ENCODE peak calls at places on chromosomes 5 and 9, in seven cellular contexts. J, P, S, C, Z, Q and H are unnamed samples.

GRCh38 chr9:13970426-13970825 is 343.5 kb downstream of the NFIB start:
- DNase-seq in Q (no peak), J (no peak), S (no peak), Z (no peak), C (no peak), P (no peak), H (no peak)

GRCh38 chr5:74141053-74141452 is 499.5 kb downstream of the ENC1 start:
- DNase-seq in P (no peak), Z (no peak), C (no peak), J (no peak), Q (no peak), S (no peak), H (no peak)

GRCh38 chr5:93018461-93018860 is 562.6 kb downstream of the NR2F1-AS1 start:
- DNase-seq in J (no peak), Z (no peak), S (no peak), C (no peak), Q (no peak), P (no peak), H (no peak)

GRCh38 chr5:17336054-17336453 is 118.6 kb downstream of the BASP1 start:
- DNase-seq in P (no peak), Z (no peak), J (no peak), S (no peak), Q (no peak), C (no peak), H (no peak)

GRCh38 chr9:137484551-137485315 is 25.6 kb upstream of the NSMF start:
- DNase-seq in P (no peak), J (no peak), Q (no peak), C (no peak), Z (no peak), S (no peak), H (no peak)

GRCh38 chr9:93268551-93269314 is 84.8 kb downstream of the WNK2 start:
- DNase-seq in J (peak; percentile 79), Z (no peak), Q (peak; percentile 59), C (peak; percentile 97), S (peak; percentile 35), P (no peak), H (no peak)

GRCh38 chr5:15609076-15609725 is 109.2 kb downstream of the FBXL7 start:
- DNase-seq in Z (no peak), J (no peak), Q (no peak), P (no peak), C (no peak), S (no peak), H (no peak)

GRCh38 chr9:92564982-92565381 is 29.2 kb upstream of the ECM2 start:
- DNase-seq in S (no peak), J (no peak), Z (no peak), Q (no peak), C (no peak), P (no peak), H (no peak)

GRCh38 chr5:166625210-166625865 is 1666.1 kb upstream of the WWC1 start:
- DNase-seq in Z (no peak), J (no peak), Q (no peak), P (no peak), S (no peak), C (no peak), H (no peak)

GRCh38 chr9:113398796-113399195 is 2.3 kb downstream of the ALAD start:
- DNase-seq in Q (no peak), S (no peak), J (no peak), C (no peak), P (no peak), Z (no peak), H (no peak)

GRCh38 chr9:137304383-137305059 is 2.5 kb upstream of the NRARP start:
- DNase-seq in P (peak; percentile 16), C (no peak), S (peak; percentile 8), Z (no peak), J (no peak), Q (peak; percentile 12), H (no peak)

GRCh38 chr9:96875460-96876142 is 21.3 kb upstream of the ZNF782 start:
- DNase-seq in S (peak; percentile 75), P (peak; percentile 36), Q (peak; percentile 77), J (peak; percentile 82), Z (peak; percentile 72), C (peak; percentile 92), H (peak; percentile 81)

GRCh38 chr9:34546834-34547827 is 24.3 kb upstream of the ENHO start:
- DNase-seq in Q (peak; percentile 59), P (peak; percentile 64), C (peak; percentile 54), S (peak; percentile 63), Z (peak; percentile 48), J (no peak), H (peak; percentile 71)

GRCh38 chr9:70506159-70506558 is 91.7 kb upstream of the KLF9 start:
- DNase-seq in Z (no peak), Q (no peak), P (no peak), S (no peak), C (no peak), J (no peak), H (no peak)

GRCh38 chr9:137664676-137665075 is 45.9 kb downstream of the EHMT1 start:
- DNase-seq in S (peak; percentile 78), Q (no peak), Z (no peak), C (peak; percentile 49), P (no peak), J (no peak), H (no peak)

GRCh38 chr9:121734465-121734864 is 83.0 kb downstream of the DAB2IP start:
- DNase-seq in Q (no peak), S (no peak), Z (no peak), C (no peak), J (no peak), P (no peak), H (no peak)

GRCh38 chr9:121735065-121735791 is 83.8 kb downstream of the DAB2IP start:
- DNase-seq in C (peak; percentile 72), J (peak; percentile 74), Q (no peak), P (no peak), S (no peak), Z (no peak), H (no peak)

GRCh38 chr9:121736147-121736721 is 84.8 kb downstream of the DAB2IP start:
- DNase-seq in C (no peak), Z (peak; percentile 84), J (no peak), Q (peak; percentile 45), S (peak; percentile 62), P (peak; percentile 85), H (peak; percentile 67)

GRCh38 chr9:121736964-121737462 is 85.6 kb downstream of the DAB2IP start:
- DNase-seq in C (no peak), P (peak; percentile 66), S (no peak), Q (no peak), J (peak; percentile 46), Z (peak; percentile 89), H (no peak)

DNA sequence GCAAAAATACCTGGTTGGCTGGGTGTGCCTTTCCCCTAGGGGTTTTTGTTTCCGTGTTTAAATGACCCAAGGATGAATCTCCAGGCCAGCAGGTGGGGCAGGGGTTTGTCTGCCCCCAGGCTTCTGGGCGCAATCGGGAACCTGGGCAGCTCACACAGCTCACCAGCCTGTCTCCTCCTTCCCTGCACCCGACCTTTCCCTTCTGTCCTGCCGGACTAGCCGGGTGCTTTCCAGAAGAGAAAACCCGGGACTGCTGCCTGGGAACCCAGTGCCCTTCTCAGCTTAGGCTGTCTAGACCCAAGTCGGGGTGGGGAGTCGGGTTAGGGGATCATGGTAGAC is 84.3 kb downstream of the DAB2IP start:
- DNase-seq in J (no peak), S (no peak), Q (no peak), Z (no peak), C (no peak), P (no peak), H (no peak)
- TF ChIP-seq CTCF in J (no peak), S (no peak), Q (no peak), Z (no peak), C (no peak), P (no peak), H (no peak)

DNA sequence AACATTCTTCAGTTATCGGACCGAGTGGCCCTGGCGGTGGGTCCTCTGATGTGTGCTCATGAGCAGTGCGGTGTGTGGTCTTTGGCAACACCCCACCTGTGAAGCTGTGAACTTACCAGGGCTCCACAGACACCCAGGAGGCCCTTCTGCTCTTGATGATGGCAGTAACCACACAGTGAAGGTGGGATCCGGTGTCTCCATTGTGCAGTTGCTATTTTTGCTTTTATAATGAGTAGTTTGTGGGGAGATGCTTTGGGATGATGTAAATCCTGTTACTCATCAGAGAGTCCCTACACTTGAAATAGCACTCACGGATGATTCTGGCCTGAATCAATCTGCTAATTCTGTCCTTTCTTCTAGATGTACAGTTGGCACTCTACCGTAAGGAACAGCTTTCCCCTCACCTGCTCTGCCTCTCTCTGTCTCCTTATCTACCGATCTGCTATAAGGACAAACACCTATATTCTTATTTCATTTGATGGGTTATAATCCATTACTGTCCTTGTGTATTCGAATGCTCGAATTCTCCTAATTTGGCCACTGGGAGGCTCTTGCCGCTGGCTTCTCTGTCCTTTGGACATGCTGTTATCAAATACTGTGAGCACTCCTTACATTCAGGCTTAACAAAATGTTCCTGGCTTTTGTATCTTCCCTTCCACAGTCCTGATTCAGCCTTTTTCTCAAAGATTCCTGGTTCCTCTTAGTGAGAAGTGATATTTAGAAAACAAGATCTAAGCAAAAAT is 20.2 kb downstream of the ATPSCKMT start:
- DNase-seq in S (no peak), Q (no peak), J (no peak), Z (no peak), C (no peak), P (no peak), H (no peak)
- TF ChIP-seq CTCF in S (no peak), Q (no peak), J (no peak), Z (no peak), C (peak; percentile 38), P (no peak), H (no peak)

DNA sequence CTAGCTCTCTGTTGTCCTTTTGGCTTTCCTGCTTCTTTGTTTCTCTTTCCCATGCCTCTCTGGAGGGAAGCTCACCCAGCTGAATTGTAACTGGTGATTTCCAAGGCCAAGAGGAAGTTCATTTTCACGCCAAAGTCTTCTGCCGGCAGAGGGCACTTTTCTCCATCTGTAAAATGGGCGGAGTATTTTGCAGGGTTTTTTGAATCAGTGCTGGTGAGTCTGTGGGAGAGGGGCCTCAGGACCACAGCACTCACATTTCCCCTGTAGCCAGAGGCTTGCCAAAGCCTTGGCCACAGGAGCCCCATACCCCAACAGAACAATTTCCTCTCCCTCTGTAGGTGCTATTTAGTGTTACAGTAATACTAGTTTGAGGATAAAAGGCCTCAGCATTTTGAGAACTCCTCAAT is 42.3 kb upstream of the MATR3 start:
- DNase-seq in J (peak; percentile 79), C (peak; percentile 67), P (no peak), Z (no peak), S (no peak), Q (no peak), H (no peak)
- TF ChIP-seq CTCF in J (peak; percentile 72), C (peak; percentile 87), P (no peak), Z (no peak), S (no peak), Q (no peak), H (no peak)

DNA sequence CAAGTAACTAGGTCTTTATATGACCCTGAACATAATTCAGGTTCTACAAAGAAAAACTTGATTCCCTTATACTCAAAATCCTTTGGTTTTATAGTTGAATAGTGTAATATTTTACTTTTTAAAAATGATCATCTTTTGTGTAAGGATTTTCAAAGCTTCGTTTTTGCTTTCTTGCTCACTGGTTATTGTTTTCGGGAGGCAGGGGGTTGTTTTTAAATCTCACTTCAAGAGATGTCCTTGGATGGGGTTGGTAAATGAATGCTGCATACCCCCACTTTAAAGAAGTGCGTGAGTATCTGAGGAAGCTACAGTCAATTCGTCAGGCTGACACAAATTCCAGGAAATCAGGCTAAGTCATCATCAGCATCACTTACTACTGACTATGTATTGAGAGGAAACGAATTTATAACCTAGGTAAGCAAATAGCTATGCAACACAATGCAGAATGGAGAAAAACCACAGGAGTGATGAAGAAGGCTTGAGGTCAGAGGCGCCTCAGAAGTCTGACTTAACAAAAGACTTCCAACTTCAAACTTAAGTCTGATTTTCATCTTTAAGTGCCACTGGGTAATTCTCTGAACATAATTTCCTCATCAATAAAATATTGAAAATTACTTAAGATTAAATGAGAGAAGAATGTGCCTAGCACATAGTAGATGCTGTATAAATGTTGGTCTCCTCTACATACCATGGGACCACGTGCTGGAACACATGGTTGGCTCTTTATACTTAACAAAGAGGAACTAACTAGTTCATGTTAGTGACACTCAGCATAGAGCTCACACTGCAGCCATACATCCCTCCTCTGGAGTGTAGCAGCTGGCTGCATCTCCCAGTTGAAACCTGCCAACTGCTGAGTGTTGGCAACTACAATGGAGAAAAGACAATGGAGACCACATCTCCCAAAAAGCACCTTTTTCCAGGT is 106.0 kb upstream of the KIF2A start:
- DNase-seq in P (no peak), S (no peak), C (no peak), Z (no peak), Q (no peak), J (no peak), H (no peak)
- TF ChIP-seq CTCF in P (no peak), S (no peak), C (no peak), Z (no peak), Q (no peak), J (no peak), H (no peak)